ENCODE peak calls at places on chromosomes 13 and 19, in eight cellular contexts. V is iPS DF 19.7, Y is colonic mucosa, R is GM23338, I is Calu3, K is WTC11, F is substantia nigra, T is AG08395. G is an unnamed sample.

GRCh38 chr13:29847501-29847983 is 2.9 kb downstream of the UBL3 start:
- DNase-seq in V (no peak), Y (peak; percentile 45), R (no peak), I (no peak), K (no peak), F (peak; percentile 51), T (peak; percentile 21), G (peak; percentile 51)

GRCh38 chr19:35261356-35262100 is 7.2 kb upstream of the USF2 start:
- DNase-seq in V (no peak), Y (peak; percentile 14), R (no peak), I (no peak), K (peak; percentile 3), F (no peak), T (no peak), G (no peak)

GRCh38 chr13:23463631-23464030 is 30.1 kb upstream of the SACS start:
- DNase-seq in V (no peak), Y (no peak), R (no peak), I (no peak), K (no peak), F (no peak), T (no peak), G (no peak)

GRCh38 chr13:113765241-113765910 is 6.3 kb downstream of the TMEM255B start:
- DNase-seq in V (no peak), Y (no peak), R (peak; percentile 50), I (no peak), K (no peak), F (no peak), T (peak; percentile 44), G (no peak)

GRCh38 chr19:48770223-48770622 is 14.9 kb downstream of the FGF21 start:
- DNase-seq in V (no peak), Y (no peak), R (no peak), I (peak; percentile 24), K (no peak), F (no peak), T (no peak), G (no peak)

GRCh38 chr19:7287716-7288115 is 6.5 kb downstream of the INSR start:
- DNase-seq in V (no peak), Y (no peak), R (no peak), I (no peak), K (no peak), F (no peak), T (no peak), G (peak; percentile 27)

GRCh38 chr13:27151798-27152599 is 19.6 kb downstream of the USP12 start:
- DNase-seq in V (no peak), Y (no peak), R (no peak), I (no peak), K (no peak), F (no peak), T (no peak), G (peak; percentile 90)

GRCh38 chr19:42285546-42285945 is 16.4 kb upstream of the PRR19 start:
- DNase-seq in V (no peak), Y (no peak), R (no peak), I (no peak), K (no peak), F (no peak), T (no peak), G (no peak)

GRCh38 chr13:35565273-35565672 is 88.8 kb upstream of the MAB21L1 start:
- DNase-seq in V (no peak), Y (no peak), R (no peak), I (no peak), K (no peak), F (no peak), T (no peak), G (no peak)

GRCh38 chr19:48635263-48635965 is 1.8 kb downstream of the DBP start:
- DNase-seq in V (no peak), Y (peak; percentile 80), R (peak; percentile 79), I (peak; percentile 81), K (peak; percentile 73), F (peak; percentile 72), T (peak; percentile 67), G (peak; percentile 78)

GRCh38 chr19:42295831-42296525 is 6.0 kb upstream of the PRR19 start:
- DNase-seq in V (no peak), Y (peak; percentile 93), R (peak; percentile 91), I (peak; percentile 97), K (peak; percentile 97), F (peak; percentile 62), T (peak; percentile 75), G (peak; percentile 76)

GRCh38 chr19:55528030-55528801 is 8.7 kb downstream of the SBK2 start:
- DNase-seq in V (no peak), Y (no peak), R (no peak), I (no peak), K (no peak), F (no peak), T (no peak), G (peak; percentile 25)

GRCh38 chr19:55418185-55418584 is 10.6 kb upstream of the UBE2S start:
- DNase-seq in V (no peak), Y (peak; percentile 73), R (peak; percentile 92), I (peak; percentile 80), K (peak; percentile 71), F (peak; percentile 42), T (peak; percentile 90), G (peak; percentile 82)

GRCh38 chr13:100664171-100664900 is 10.3 kb downstream of the TMTC4 start:
- DNase-seq in V (no peak), Y (no peak), R (no peak), I (no peak), K (no peak), F (no peak), T (no peak), G (no peak)

GRCh38 chr13:93655132-93655531 is 428.5 kb downstream of the GPC6 start:
- DNase-seq in V (no peak), Y (no peak), R (no peak), I (no peak), K (no peak), F (no peak), T (no peak), G (no peak)

GRCh38 chr13:63198076-63198475 is 1782.4 kb upstream of the PCDH20 start:
- DNase-seq in V (no peak), Y (no peak), R (no peak), I (no peak), K (no peak), F (no peak), T (no peak), G (no peak)

GRCh38 chr13:109345433-109345941 is 440.9 kb downstream of the IRS2 start:
- DNase-seq in V (no peak), Y (no peak), R (no peak), I (no peak), K (no peak), F (no peak), T (peak; percentile 57), G (no peak)

GRCh38 chr19:34082289-34083077 is 89.8 kb upstream of the LSM14A start:
- DNase-seq in V (no peak), Y (no peak), R (peak; percentile 58), I (no peak), K (peak; percentile 38), F (no peak), T (no peak), G (no peak)

GRCh38 chr13:30421093-30422055 is 919 bp upstream of the UBE2L5 start:
- DNase-seq in V (no peak), Y (peak; percentile 78), R (peak; percentile 78), I (peak; percentile 48), K (peak; percentile 72), F (peak; percentile 76), T (peak; percentile 85), G (peak; percentile 72)

GRCh38 chr19:41646589-41647204 is 19.8 kb upstream of the CEACAM4 start:
- DNase-seq in V (no peak), Y (no peak), R (peak; percentile 78), I (no peak), K (peak; percentile 71), F (no peak), T (no peak), G (no peak)

GRCh38 chr13:52348983-52349780 is 56.8 kb downstream of the THSD1 start:
- DNase-seq in V (no peak), Y (peak; percentile 22), R (no peak), I (peak; percentile 32), K (no peak), F (no peak), T (peak; percentile 60), G (peak; percentile 40)